ENCODE peak calls at places on chromosomes 11 and 22, in five cellular contexts. Y is A549, Z is cardiac muscle cell, W is H9, I is mammary epithelial cell. S is an unnamed sample.

GRCh38 chr22:17097062-17097461 is 12.3 kb downstream of the IL17RA start:
- DNase-seq in Y (no peak), Z (no peak), W (no peak), I (no peak), S (no peak)

GRCh38 chr11:120462825-120463224 is 48.7 kb upstream of the GRIK4 start:
- DNase-seq in Y (no peak), Z (no peak), W (no peak), I (no peak), S (no peak)

GRCh38 chr22:40951795-40952602 is 821 bp downstream of the RBX1 start:
- DNase-seq in Y (no peak), Z (no peak), W (no peak), I (no peak), S (peak; percentile 4)

GRCh38 chr11:6203327-6203726 is 2.0 kb upstream of the C11orf42 start:
- DNase-seq in Y (no peak), Z (no peak), W (no peak), I (peak; percentile 30), S (no peak)

GRCh38 chr11:45937916-45938315 is 15.5 kb downstream of the LARGE2 start:
- DNase-seq in Y (no peak), Z (no peak), W (peak; percentile 40), I (no peak), S (no peak)

GRCh38 chr11:33179431-33179830 is 18.2 kb upstream of the CSTF3 start:
- DNase-seq in Y (no peak), Z (no peak), W (no peak), I (no peak), S (no peak)

GRCh38 chr11:111777094-111778046 is 11.2 kb upstream of the PPP2R1B start:
- DNase-seq in Y (peak; percentile 47), Z (peak; percentile 71), W (no peak), I (peak; percentile 51), S (no peak)

GRCh38 chr11:104968856-104969776 is 742 bp upstream of the CASP4 start:
- DNase-seq in Y (no peak), Z (no peak), W (peak; percentile 67), I (peak; percentile 41), S (no peak)

GRCh38 chr22:19963863-19964642 is 22.4 kb upstream of the TXNRD2 start:
- DNase-seq in Y (no peak), Z (no peak), W (no peak), I (no peak), S (no peak)

GRCh38 chr11:68583047-68583446 is 101.3 kb upstream of the GAL start:
- DNase-seq in Y (no peak), Z (no peak), W (no peak), I (peak; percentile 49), S (peak; percentile 53)

GRCh38 chr22:29606320-29606719 is 2.9 kb downstream of the NF2 start:
- DNase-seq in Y (no peak), Z (no peak), W (peak; percentile 44), I (no peak), S (no peak)

GRCh38 chr11:120660024-120660565 is 148.5 kb downstream of the GRIK4 start:
- DNase-seq in Y (peak; percentile 44), Z (peak; percentile 62), W (peak; percentile 83), I (peak; percentile 42), S (peak; percentile 19)

GRCh38 chr11:122365545-122366380 is 249.7 kb upstream of the BLID start:
- DNase-seq in Y (no peak), Z (peak; percentile 23), W (no peak), I (no peak), S (no peak)

GRCh38 chr11:118691926-118692830 is 12.7 kb upstream of the TREH start:
- DNase-seq in Y (no peak), Z (no peak), W (no peak), I (peak; percentile 95), S (peak; percentile 95)

GRCh38 chr11:78419327-78419726 is 1.7 kb upstream of the GAB2 start:
- DNase-seq in Y (peak; percentile 24), Z (no peak), W (no peak), I (peak; percentile 25), S (peak; percentile 75)

GRCh38 chr11:22768281-22768680 is 61.3 kb downstream of the SVIP start:
- DNase-seq in Y (no peak), Z (no peak), W (no peak), I (no peak), S (no peak)

GRCh38 chr11:63837719-63838118 is 1.2 kb upstream of the MARK2 start:
- DNase-seq in Y (no peak), Z (no peak), W (no peak), I (no peak), S (no peak)

GRCh38 chr11:12512826-12513395 is 135.5 kb downstream of the PARVA start:
- DNase-seq in Y (no peak), Z (no peak), W (no peak), I (no peak), S (no peak)

GRCh38 chr22:39243443-39244072 is 1.2 kb downstream of the PDGFB start:
- DNase-seq in Y (peak; percentile 23), Z (no peak), W (no peak), I (peak; percentile 56), S (no peak)

GRCh38 chr22:37501610-37502341 is 15.6 kb upstream of the MFNG start:
- DNase-seq in Y (peak; percentile 79), Z (no peak), W (no peak), I (peak; percentile 88), S (no peak)
- H3K4me1 ChIP-seq in Y (peaks cover 78% of the 10 kb centered on the region), Z (peaks cover 18% of the 10 kb centered on the region), W (no peaks in the 10 kb centered on the region), I (peaks cover 71% of the 10 kb centered on the region), S (peaks cover 11% of the 10 kb centered on the region)

DNA sequence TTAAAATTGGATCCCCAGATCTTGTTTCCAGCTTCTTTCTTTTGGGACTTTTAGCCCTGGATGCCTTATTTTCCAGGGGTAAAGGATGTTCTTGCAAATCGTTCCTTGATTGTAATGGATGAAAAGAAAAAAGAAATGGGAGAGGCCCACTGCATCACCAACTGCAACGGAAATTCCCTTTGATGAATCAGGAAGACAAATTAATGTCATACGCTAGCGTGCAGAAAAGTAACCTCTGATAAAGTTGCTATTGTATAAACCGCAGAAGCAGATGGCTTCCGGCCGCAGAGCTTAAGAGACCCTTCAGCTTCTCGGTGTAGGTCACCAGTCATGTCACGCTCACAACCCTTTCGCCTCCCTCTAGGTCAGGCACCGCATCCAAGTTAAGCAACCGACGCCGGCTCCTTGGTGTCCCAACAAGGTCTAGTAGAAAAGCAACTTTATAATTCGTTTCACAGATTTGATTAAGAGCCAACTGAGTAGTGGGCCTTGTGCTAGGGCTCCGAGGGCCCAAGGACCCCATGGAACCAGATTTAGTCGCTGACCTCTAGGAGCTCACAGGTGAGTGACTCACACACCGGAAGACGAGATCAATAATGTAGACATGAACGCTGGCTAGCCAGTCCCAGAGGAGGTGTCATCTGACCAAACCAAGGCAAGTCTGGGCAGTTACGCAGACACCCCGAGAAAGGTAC is 1.3 kb upstream of the ZFP91 start:
- DNase-seq in Y (no peak), Z (peak; percentile 58), W (no peak), I (peak; percentile 86), S (peak; percentile 81)
- H3K4me1 ChIP-seq in Y (peaks cover 64% of the 10 kb centered on the region), Z (peaks cover 17% of the 10 kb centered on the region), W (peaks cover 3% of the 10 kb centered on the region), I (peaks cover 48% of the 10 kb centered on the region), S (peaks cover 30% of the 10 kb centered on the region)

GRCh38 chr11:110094298-110095073 is 1.3 kb downstream of the ZC3H12C start:
- DNase-seq in Y (no peak), Z (no peak), W (no peak), I (no peak), S (no peak)
- H3K4me1 ChIP-seq in Y (peaks cover 56% of the 10 kb centered on the region), Z (no peaks in the 10 kb centered on the region), W (peaks cover 7% of the 10 kb centered on the region), I (peaks cover 38% of the 10 kb centered on the region), S (peaks cover 21% of the 10 kb centered on the region)

GRCh38 chr11:1303196-1303821 is 6.1 kb downstream of the TOLLIP start:
- DNase-seq in Y (no peak), Z (no peak), W (peak; percentile 68), I (peak; percentile 34), S (peak; percentile 45)
- H3K4me1 ChIP-seq in Y (peaks cover 57% of the 10 kb centered on the region), Z (peaks cover 17% of the 10 kb centered on the region), W (no peaks in the 10 kb centered on the region), I (peaks cover 53% of the 10 kb centered on the region), S (peaks cover 22% of the 10 kb centered on the region)

S was measured in foreskin keratinocyte.